ENCODE peak calls at places on chromosomes 16 and 17, in four cellular contexts. V is HepG2, Y is HCT116, P is K562. R is an unnamed sample.
A peak's percentile ranks its signal among the peaks of the same experiment; 100 is the strongest.

GRCh38 chr17:35184274-35184673 is 9.9 kb downstream of the SLC35G3 start:
- DNase-seq in V (no peak), Y (no peak), P (no peak), R (no peak)

GRCh38 chr16:23509763-23510153 is 536 bp downstream of the GGA2 start:
- DNase-seq in V (no peak), Y (no peak), P (peak; percentile 47), R (no peak)

GRCh38 chr17:72118588-72119279 is 2.1 kb upstream of the SOX9 start:
- DNase-seq in V (peak; percentile 75), Y (peak; percentile 58), P (peak; percentile 39), R (peak; percentile 84)

GRCh38 chr16:89320717-89321501 is 103.4 kb downstream of the ZNF778 start:
- DNase-seq in V (no peak), Y (no peak), P (peak; percentile 83), R (no peak)

GRCh38 chr17:40242774-40243173 is 23.7 kb downstream of the WIPF2 start:
- DNase-seq in V (no peak), Y (no peak), P (no peak), R (no peak)

GRCh38 chr16:27383511-27384243 is 18.3 kb upstream of the IL21R start:
- DNase-seq in V (no peak), Y (no peak), P (no peak), R (no peak)

GRCh38 chr17:33404070-33404770 is 111.1 kb upstream of the ASIC2 start:
- DNase-seq in V (no peak), Y (no peak), P (no peak), R (no peak)

GRCh38 chr17:29589524-29590260 is at the start of gene GIT1:
- DNase-seq in V (peak; percentile 70), Y (peak; percentile 59), P (peak; percentile 96), R (peak; percentile 85)

GRCh38 chr16:70800798-70801480 is at the start of gene VAC14:
- DNase-seq in V (peak; percentile 91), Y (peak; percentile 87), P (peak; percentile 97), R (peak; percentile 92)

GRCh38 chr17:57259817-57260216 is 3.5 kb downstream of the MSI2 start:
- DNase-seq in V (no peak), Y (no peak), P (no peak), R (no peak)
- TF ChIP-seq CEBPB in V (no peak), Y (no peak), P (no peak), R (no peak)

GRCh38 chr16:73399997-73400396 is 352.1 kb upstream of the ZFHX3 start:
- DNase-seq in V (no peak), Y (no peak), P (no peak), R (no peak)

GRCh38 chr16:73404001-73404400 is 356.1 kb upstream of the ZFHX3 start:
- DNase-seq in V (no peak), Y (no peak), P (no peak), R (no peak)

GRCh38 chr16:73396556-73396955 is 348.6 kb upstream of the ZFHX3 start:
- DNase-seq in V (no peak), Y (no peak), P (no peak), R (no peak)

DNA sequence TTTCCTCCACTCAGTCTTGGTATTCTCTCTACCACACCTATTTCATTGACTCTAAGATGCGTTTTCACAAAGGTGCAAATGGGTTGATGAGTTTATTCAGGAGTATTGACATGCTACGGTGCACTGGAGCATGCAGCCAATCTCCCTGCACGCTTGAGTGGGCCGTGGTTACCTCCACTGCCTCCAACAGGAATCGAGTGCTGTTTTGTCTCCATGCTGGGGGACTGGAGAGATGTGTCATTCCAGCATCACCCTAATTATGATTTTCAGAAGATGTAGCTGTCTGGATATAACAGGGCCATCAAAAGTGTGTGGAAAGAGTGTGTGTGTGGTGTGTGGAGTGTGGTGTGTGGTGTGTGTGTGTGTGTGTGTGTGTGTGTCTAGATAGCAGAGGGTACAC is 351.6 kb upstream of the ZFHX3 start:
- DNase-seq in V (no peak), Y (no peak), P (no peak), R (no peak)
- TF ChIP-seq REST in V (no peak), Y (no peak), P (no peak), R (no peak)

DNA sequence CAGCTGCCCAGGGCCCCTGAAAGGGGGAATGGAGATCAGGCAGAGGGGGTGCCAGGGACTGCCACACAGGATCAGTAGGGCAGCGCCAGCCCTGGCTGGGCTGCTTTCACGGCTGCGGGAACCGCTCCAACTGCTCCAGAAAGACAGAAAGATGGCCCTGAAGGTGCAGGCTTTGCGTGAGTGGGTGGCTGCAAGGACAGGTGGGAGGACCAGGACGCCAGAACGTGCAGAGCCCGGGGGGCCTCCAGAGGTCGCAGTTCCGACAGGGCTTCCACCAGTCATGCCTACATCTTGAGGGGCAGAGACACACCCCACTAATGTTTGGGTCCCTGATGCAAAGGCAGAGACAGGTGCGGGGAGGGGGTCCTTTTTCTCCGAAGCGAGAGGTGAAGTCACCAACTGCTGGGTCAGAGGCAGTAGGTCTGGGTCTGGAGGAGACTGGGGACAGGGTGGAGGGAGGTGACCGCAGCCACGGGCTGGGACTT is 790 bp upstream of the ATP6V0C start:
- DNase-seq in V (no peak), Y (no peak), P (no peak), R (no peak)
- TF ChIP-seq CEBPB in V (no peak), Y (no peak), P (no peak), R (no peak)

GRCh38 chr17:20216853-20217252 is 207.7 kb downstream of the SPECC1 start:
- DNase-seq in V (no peak), Y (no peak), P (no peak), R (no peak)
- TF ChIP-seq REST in V (no peak), Y (no peak), P (no peak), R (no peak)

R was measured in A549.